ENCODE peak calls at places on chromosomes 4 and X, in four cellular contexts. D is omental fat pad; C is nephron progenitor cell; E is activated CD4-positive, CD25-positive, alpha-beta regulatory T cell treated with anti-CD3 and anti-CD28 coated beads, Interleukin-2, amount 50 U/mL, for 72 hours. K is an unnamed sample.

GRCh38 chr4:8355864-8356565 is 84.5 kb downstream of the ACOX3 start:
- DNase-seq in C (no peak), E (no peak), D (no peak), K (no peak)

GRCh38 chrX:74422576-74423288 is 1.4 kb downstream of the SLC16A2 start:
- DNase-seq in E (no peak), C (peak), D (no peak), K (peak)

GRCh38 chr4:122045533-122045932 is 93.7 kb upstream of the TRPC3 start:
- DNase-seq in E (no peak), D (no peak), C (no peak), K (no peak)

GRCh38 chr4:82718067-82718935 is 80.3 kb downstream of the SCD5 start:
- DNase-seq in D (no peak), E (no peak), C (no peak), K (no peak)

GRCh38 chrX:120485562-120486520 is 16.7 kb upstream of the LAMP2 start:
- DNase-seq in E (peak), C (peak), D (no peak), K (peak)

GRCh38 chrX:49999048-49999447 is 76.7 kb downstream of the CLCN5 start:
- DNase-seq in D (no peak), C (no peak), E (no peak), K (no peak)

GRCh38 chr4:118124977-118125376 is 90.7 kb downstream of the NDST3 start:
- DNase-seq in D (no peak), E (no peak), C (no peak), K (no peak)

GRCh38 chr4:137122876-137123275 is 409.4 kb downstream of the PCDH18 start:
- DNase-seq in D (no peak), C (no peak), E (no peak), K (no peak)

GRCh38 chr4:42458686-42459085 is 61.4 kb downstream of the SHISA3 start:
- DNase-seq in C (no peak), E (no peak), D (no peak), K (no peak)

GRCh38 chrX:7435822-7436221 is 287.9 kb upstream of the PUDP start:
- DNase-seq in C (no peak), E (no peak), D (no peak), K (no peak)

GRCh38 chr4:138663883-138664282 is 351.7 kb upstream of the NOCT start:
- DNase-seq in D (no peak), C (no peak), E (no peak), K (no peak)

GRCh38 chr4:61149278-61149677 is 50.8 kb upstream of the ADGRL3 start:
- DNase-seq in C (no peak), D (no peak), E (no peak), K (no peak)

GRCh38 chrX:13064599-13065143 is 20.3 kb upstream of the FAM9C start:
- DNase-seq in E (no peak), D (no peak), C (no peak), K (no peak)

GRCh38 chr4:176805155-176805554 is 12.4 kb upstream of the VEGFC start:
- DNase-seq in E (no peak), D (no peak), C (no peak), K (no peak)

GRCh38 chr4:55366621-55367020 is 20.6 kb downstream of the SRD5A3 start:
- DNase-seq in D (no peak), C (no peak), E (no peak), K (no peak)

GRCh38 chrX:13026877-13027652 is 17.4 kb downstream of the FAM9C start:
- DNase-seq in E (no peak), D (no peak), C (no peak), K (no peak)

GRCh38 chr4:24973471-24974251 is 57.1 kb downstream of the LGI2 start:
- DNase-seq in C (peak), E (no peak), D (no peak), K (no peak)

GRCh38 chrX:135010921-135011320 is 11.4 kb downstream of the RTL8B start:
- DNase-seq in D (no peak), C (no peak), E (no peak), K (no peak)

GRCh38 chr4:153937289-153937688 is 148.4 kb upstream of the SFRP2 start:
- DNase-seq in E (no peak), D (no peak), C (no peak), K (no peak)

GRCh38 chrX:51878056-51878455 is 15.4 kb upstream of the MAGED1 start:
- DNase-seq in E (no peak), D (no peak), C (no peak), K (no peak)

GRCh38 chr4:61590881-61591280 is 390.8 kb downstream of the ADGRL3 start:
- DNase-seq in E (no peak), D (no peak), C (no peak), K (no peak)

GRCh38 chrX:54413753-54414152 is 26.5 kb upstream of the TSR2 start:
- DNase-seq in C (no peak), E (no peak), D (no peak), K (no peak)

GRCh38 chrX:22095306-22095705 is 63.2 kb downstream of the PHEX start:
- DNase-seq in D (no peak), C (peak), E (no peak), K (no peak)

GRCh38 chrX:14010566-14010965 is 19.1 kb downstream of the GEMIN8 start:
- DNase-seq in E (no peak), D (no peak), C (no peak), K (no peak)

GRCh38 chr4:94076498-94076897 is 131.2 kb upstream of the SMARCAD1 start:
- DNase-seq in E (no peak), D (no peak), C (no peak), K (no peak)

GRCh38 chrX:63747331-63747730 is 37.7 kb downstream of the ARHGEF9 start:
- DNase-seq in E (no peak), C (no peak), D (no peak), K (no peak)

GRCh38 chr4:101279377-101279871 is 67.9 kb downstream of the PPP3CA start:
- DNase-seq in D (no peak), E (no peak), C (no peak), K (no peak)

GRCh38 chrX:95290455-95290854 is 1394.2 kb upstream of the DIAPH2 start:
- DNase-seq in C (no peak), E (no peak), D (no peak), K (no peak)

GRCh38 chrX:12610079-12610478 is 181.1 kb upstream of the PRPS2 start:
- DNase-seq in C (no peak), D (no peak), E (no peak), K (no peak)

K was measured in thoracic aorta.